ENCODE peak calls at places on chromosomes 7 and 10, in five cellular contexts. X, B, S, V and Z are unnamed samples.

GRCh38 chr7:1112625-1113547 is 25.0 kb downstream of the GPER1 start:
- DNase-seq in X (no peak), B (no peak), S (no peak), V (no peak), Z (no peak)

GRCh38 chr7:140719711-140720110 is 23.2 kb downstream of the NDUFB2 start:
- DNase-seq in X (no peak), B (no peak), S (no peak), V (peak; percentile 11), Z (no peak)

GRCh38 chr7:54888067-54888735 is 129.2 kb upstream of the SEC61G start:
- DNase-seq in X (no peak), B (no peak), S (peak; percentile 73), V (no peak), Z (no peak)

GRCh38 chr10:31921031-31921430 is 7.6 kb downstream of the ARHGAP12 start:
- DNase-seq in X (no peak), B (no peak), S (no peak), V (peak; percentile 51), Z (no peak)

GRCh38 chr10:129852829-129853228 is 111.2 kb downstream of the EBF3 start:
- DNase-seq in X (no peak), B (no peak), S (no peak), V (no peak), Z (no peak)

GRCh38 chr10:35433851-35434426 is 97.6 kb downstream of the CCNY start:
- DNase-seq in X (no peak), B (no peak), S (peak; percentile 82), V (no peak), Z (no peak)

GRCh38 chr10:110304394-110304779 is 333 bp downstream of the SMNDC1 start:
- DNase-seq in X (no peak), B (no peak), S (no peak), V (no peak), Z (no peak)

GRCh38 chr7:131383937-131384635 is 56.4 kb downstream of the MKLN1 start:
- DNase-seq in X (no peak), B (no peak), S (peak; percentile 12), V (no peak), Z (no peak)

GRCh38 chr10:47026301-47027107 is 115.3 kb downstream of the PTPN20 start:
- DNase-seq in X (no peak), B (no peak), S (no peak), V (no peak), Z (no peak)

GRCh38 chr10:75736889-75737610 is 305.6 kb downstream of the LRMDA start:
- DNase-seq in X (no peak), B (no peak), S (no peak), V (no peak), Z (no peak)

GRCh38 chr7:11343818-11344413 is 370.2 kb downstream of the PHF14 start:
- DNase-seq in X (peak; percentile 40), B (peak; percentile 24), S (peak; percentile 22), V (no peak), Z (no peak)

GRCh38 chr7:80924090-80924489 is 5.2 kb upstream of the SEMA3C start:
- DNase-seq in X (no peak), B (no peak), S (no peak), V (no peak), Z (no peak)

GRCh38 chr7:79854621-79855020 is 280.0 kb upstream of the GNAI1 start:
- DNase-seq in X (no peak), B (no peak), S (no peak), V (no peak), Z (no peak)

GRCh38 chr7:3272691-3273141 is 28.3 kb upstream of the SDK1 start:
- DNase-seq in X (no peak), B (no peak), S (no peak), V (no peak), Z (peak; percentile 65)

GRCh38 chr10:21751341-21752310 is 217.6 kb downstream of the MLLT10 start:
- DNase-seq in X (no peak), B (no peak), S (no peak), V (no peak), Z (no peak)

GRCh38 chr7:40382145-40382544 is 247.3 kb downstream of the SUGCT start:
- DNase-seq in X (no peak), B (no peak), S (no peak), V (no peak), Z (no peak)

GRCh38 chr10:123301077-123301875 is 147.1 kb downstream of the BUB3 start:
- DNase-seq in X (no peak), B (no peak), S (peak; percentile 40), V (no peak), Z (peak; percentile 59)

GRCh38 chr10:97858001-97858439 is 8.4 kb downstream of the GOLGA7B start:
- DNase-seq in X (no peak), B (no peak), S (no peak), V (no peak), Z (no peak)

GRCh38 chr7:44738031-44738730 is 10.5 kb upstream of the ZMIZ2 start:
- DNase-seq in X (no peak), B (no peak), S (no peak), V (no peak), Z (no peak)

GRCh38 chr10:86287966-86288579 is 78.5 kb downstream of the GRID1 start:
- DNase-seq in X (no peak), B (no peak), S (peak; percentile 3), V (no peak), Z (no peak)

GRCh38 chr7:20351901-20352300 is 21.2 kb downstream of the ITGB8 start:
- DNase-seq in X (no peak), B (no peak), S (no peak), V (no peak), Z (no peak)

GRCh38 chr10:133530506-133530905 is 3.3 kb downstream of the CYP2E1 start:
- DNase-seq in X (no peak), B (no peak), S (no peak), V (no peak), Z (no peak)

GRCh38 chr7:2649139-2649838 is 17.5 kb downstream of the TTYH3 start:
- DNase-seq in X (peak; percentile 58), B (no peak), S (no peak), V (no peak), Z (no peak)

GRCh38 chr10:114632869-114633715 is 25.0 kb downstream of the ABLIM1 start:
- DNase-seq in X (no peak), B (peak; percentile 43), S (peak; percentile 23), V (no peak), Z (peak; percentile 70)

GRCh38 chr10:67783576-67784294 is 54.3 kb downstream of the DNAJC12 start:
- DNase-seq in X (no peak), B (no peak), S (no peak), V (no peak), Z (no peak)

GRCh38 chr7:66146701-66147100 is 32.1 kb downstream of the CRCP start:
- DNase-seq in X (no peak), B (no peak), S (peak; percentile 79), V (no peak), Z (no peak)

GRCh38 chr7:4167385-4167910 is 514.6 kb upstream of the FOXK1 start:
- DNase-seq in X (no peak), B (no peak), S (no peak), V (no peak), Z (no peak)

GRCh38 chr7:13288516-13288915 is 601.1 kb downstream of the ARL4A start:
- DNase-seq in X (no peak), B (no peak), S (no peak), V (no peak), Z (no peak)

GRCh38 chr7:33806284-33807157 is 98.8 kb upstream of the BMPER start:
- DNase-seq in X (no peak), B (peak; percentile 18), S (no peak), V (no peak), Z (no peak)

GRCh38 chr10:133401500-133401899 is 7.5 kb downstream of the MTG1 start:
- DNase-seq in X (no peak), B (no peak), S (no peak), V (no peak), Z (no peak)

GRCh38 chr7:32588657-32589056 is 93.4 kb downstream of the AVL9 start:
- DNase-seq in X (no peak), B (peak; percentile 36), S (no peak), V (no peak), Z (no peak)

GRCh38 chr10:86652361-86653202 is 1.8 kb upstream of the OPN4 start:
- DNase-seq in X (no peak), B (no peak), S (peak; percentile 14), V (no peak), Z (no peak)

GRCh38 chr10:19200211-19200610 is 151.6 kb downstream of the MALRD1 start:
- DNase-seq in X (no peak), B (no peak), S (no peak), V (no peak), Z (no peak)

GRCh38 chr7:106775552-106775936 is 89.5 kb upstream of the PIK3CG start:
- DNase-seq in X (peak; percentile 56), B (no peak), S (no peak), V (no peak), Z (peak; percentile 47)

GRCh38 chr7:155992538-155992937 is 180.3 kb upstream of the SHH start:
- DNase-seq in X (no peak), B (no peak), S (no peak), V (no peak), Z (no peak)

GRCh38 chr7:155995183-155995612 is 182.9 kb upstream of the SHH start:
- DNase-seq in X (no peak), B (no peak), S (no peak), V (no peak), Z (no peak)

GRCh38 chr7:155992974-155993373 is 180.7 kb upstream of the SHH start:
- DNase-seq in X (no peak), B (no peak), S (no peak), V (no peak), Z (no peak)

GRCh38 chr7:155993420-155994252 is 181.4 kb upstream of the SHH start:
- DNase-seq in X (no peak), B (no peak), S (no peak), V (no peak), Z (no peak)

GRCh38 chr7:155994253-155994811 is 182.1 kb upstream of the SHH start:
- DNase-seq in X (no peak), B (no peak), S (no peak), V (no peak), Z (no peak)
- TF ChIP-seq MAX in X (no peak), B (no peak), S (no peak), V (no peak), Z (no peak)

GRCh38 chr10:91887075-91887899 is 22.0 kb downstream of the FGFBP3 start:
- DNase-seq in X (no peak), B (peak; percentile 58), S (peak; percentile 84), V (no peak), Z (peak; percentile 37)
- TF ChIP-seq SMC3 in X (no peak), B (no peak), S (no peak), V (no peak), Z (no peak)

GRCh38 chr7:94003446-94004023 is 620 bp downstream of the BET1 start:
- DNase-seq in X (peak; percentile 12), B (peak; percentile 45), S (no peak), V (no peak), Z (no peak)
- TF ChIP-seq MAX in X (no peak), B (no peak), S (no peak), V (no peak), Z (no peak)

GRCh38 chr10:79074732-79075131 is 6.0 kb downstream of the ZMIZ1 start:
- DNase-seq in X (no peak), B (no peak), S (peak; percentile 68), V (no peak), Z (no peak)

GRCh38 chr10:79072994-79073654 is 4.4 kb downstream of the ZMIZ1 start:
- DNase-seq in X (no peak), B (no peak), S (no peak), V (no peak), Z (no peak)

GRCh38 chr10:79075418-79075817 is 6.7 kb downstream of the ZMIZ1 start:
- DNase-seq in X (no peak), B (no peak), S (no peak), V (no peak), Z (no peak)

GRCh38 chr10:79072041-79072441 is 3.3 kb downstream of the ZMIZ1 start:
- DNase-seq in X (no peak), B (no peak), S (no peak), V (no peak), Z (no peak)

GRCh38 chr10:79073784-79074432 is 5.1 kb downstream of the ZMIZ1 start:
- DNase-seq in X (no peak), B (peak; percentile 61), S (no peak), V (no peak), Z (no peak)
- TF ChIP-seq SMC3 in X (no peak), B (no peak), S (no peak), V (no peak), Z (no peak)